ENCODE peak calls at places on chromosomes 1 and 21, in ten cellular contexts. One of them, this sample, is unnamed.

GRCh38 chr1:65177457-65177856 is 29.5 kb downstream of the AK4 start:
- DNase-seq in iPS DF 6.9: no peak
- DNase-seq in PC-9: peak
- DNase-seq in CD4-positive, alpha-beta T cell: no peak
- DNase-seq in ovary: no peak
- DNase-seq in trophoblast cell: peak
- DNase-seq in adrenal gland: no peak
- DNase-seq in heart right ventricle: no peak
- DNase-seq in sigmoid colon: no peak
- DNase-seq in neuronal stem cell: no peak
- DNase-seq in this sample: no peak

GRCh38 chr1:227351443-227351842 is 33.2 kb upstream of the CDC42BPA start:
- DNase-seq in PC-9: no peak
- DNase-seq in heart right ventricle: no peak
- DNase-seq in iPS DF 6.9: no peak
- DNase-seq in sigmoid colon: no peak
- DNase-seq in trophoblast cell: no peak
- DNase-seq in neuronal stem cell: no peak
- DNase-seq in ovary: no peak
- DNase-seq in CD4-positive, alpha-beta T cell: no peak
- DNase-seq in adrenal gland: peak
- DNase-seq in this sample: no peak

GRCh38 chr1:32336963-32337675 is 1.1 kb upstream of the MARCKSL1 start:
- DNase-seq in neuronal stem cell: no peak
- DNase-seq in iPS DF 6.9: no peak
- DNase-seq in adrenal gland: no peak
- DNase-seq in sigmoid colon: no peak
- DNase-seq in ovary: no peak
- DNase-seq in PC-9: peak
- DNase-seq in heart right ventricle: peak
- DNase-seq in trophoblast cell: peak
- DNase-seq in CD4-positive, alpha-beta T cell: no peak
- DNase-seq in this sample: no peak

GRCh38 chr1:112954945-112955677 is 885 bp downstream of the SLC16A1 start:
- DNase-seq in iPS DF 6.9: peak
- DNase-seq in trophoblast cell: peak
- DNase-seq in adrenal gland: peak
- DNase-seq in PC-9: peak
- DNase-seq in heart right ventricle: peak
- DNase-seq in ovary: peak
- DNase-seq in neuronal stem cell: peak
- DNase-seq in sigmoid colon: peak
- DNase-seq in CD4-positive, alpha-beta T cell: peak
- DNase-seq in this sample: no peak

GRCh38 chr21:37176716-37177115 is 90.4 kb downstream of the VPS26C start:
- DNase-seq in ovary: no peak
- DNase-seq in PC-9: peak
- DNase-seq in trophoblast cell: peak
- DNase-seq in heart right ventricle: no peak
- DNase-seq in neuronal stem cell: no peak
- DNase-seq in iPS DF 6.9: no peak
- DNase-seq in adrenal gland: no peak
- DNase-seq in sigmoid colon: no peak
- DNase-seq in CD4-positive, alpha-beta T cell: no peak
- DNase-seq in this sample: no peak

GRCh38 chr1:225933072-225933471 is 7.9 kb downstream of the LEFTY2 start:
- DNase-seq in neuronal stem cell: no peak
- DNase-seq in ovary: no peak
- DNase-seq in PC-9: peak
- DNase-seq in trophoblast cell: no peak
- DNase-seq in CD4-positive, alpha-beta T cell: no peak
- DNase-seq in iPS DF 6.9: no peak
- DNase-seq in adrenal gland: no peak
- DNase-seq in sigmoid colon: no peak
- DNase-seq in heart right ventricle: no peak
- DNase-seq in this sample: no peak

GRCh38 chr1:31811605-31812004 is 4.2 kb downstream of the SPOCD1 start:
- DNase-seq in iPS DF 6.9: no peak
- DNase-seq in CD4-positive, alpha-beta T cell: no peak
- DNase-seq in heart right ventricle: no peak
- DNase-seq in ovary: no peak
- DNase-seq in adrenal gland: no peak
- DNase-seq in neuronal stem cell: peak
- DNase-seq in PC-9: no peak
- DNase-seq in sigmoid colon: no peak
- DNase-seq in trophoblast cell: peak
- DNase-seq in this sample: peak

GRCh38 chr1:172670791-172671190 is 11.9 kb downstream of the FASLG start:
- DNase-seq in neuronal stem cell: no peak
- DNase-seq in CD4-positive, alpha-beta T cell: no peak
- DNase-seq in PC-9: no peak
- DNase-seq in heart right ventricle: no peak
- DNase-seq in ovary: no peak
- DNase-seq in trophoblast cell: no peak
- DNase-seq in sigmoid colon: no peak
- DNase-seq in iPS DF 6.9: no peak
- DNase-seq in adrenal gland: no peak
- DNase-seq in this sample: no peak

GRCh38 chr1:18630511-18631495 is at the start of gene PAX7:
- DNase-seq in CD4-positive, alpha-beta T cell: no peak
- DNase-seq in iPS DF 6.9: no peak
- DNase-seq in PC-9: no peak
- DNase-seq in trophoblast cell: no peak
- DNase-seq in adrenal gland: no peak
- DNase-seq in ovary: no peak
- DNase-seq in sigmoid colon: no peak
- DNase-seq in heart right ventricle: no peak
- DNase-seq in neuronal stem cell: no peak
- DNase-seq in this sample: no peak

GRCh38 chr1:153945131-153945794 is 1.3 kb downstream of the DENND4B start:
- DNase-seq in trophoblast cell: peak
- DNase-seq in heart right ventricle: peak
- DNase-seq in ovary: peak
- DNase-seq in CD4-positive, alpha-beta T cell: peak
- DNase-seq in PC-9: no peak
- DNase-seq in iPS DF 6.9: no peak
- DNase-seq in adrenal gland: peak
- DNase-seq in sigmoid colon: peak
- DNase-seq in neuronal stem cell: no peak
- DNase-seq in this sample: no peak

GRCh38 chr1:116424438-116424837 is 51.4 kb downstream of the ATP1A1 start:
- DNase-seq in sigmoid colon: no peak
- DNase-seq in heart right ventricle: no peak
- DNase-seq in neuronal stem cell: no peak
- DNase-seq in CD4-positive, alpha-beta T cell: no peak
- DNase-seq in adrenal gland: no peak
- DNase-seq in trophoblast cell: no peak
- DNase-seq in ovary: no peak
- DNase-seq in PC-9: no peak
- DNase-seq in iPS DF 6.9: no peak
- DNase-seq in this sample: no peak

GRCh38 chr1:239947789-239948188 is 143.9 kb upstream of the FMN2 start:
- DNase-seq in sigmoid colon: no peak
- DNase-seq in heart right ventricle: no peak
- DNase-seq in ovary: no peak
- DNase-seq in adrenal gland: no peak
- DNase-seq in iPS DF 6.9: no peak
- DNase-seq in CD4-positive, alpha-beta T cell: no peak
- DNase-seq in PC-9: no peak
- DNase-seq in neuronal stem cell: no peak
- DNase-seq in trophoblast cell: no peak
- DNase-seq in this sample: no peak

GRCh38 chr1:232978091-232978634 is 27.8 kb downstream of the NTPCR start:
- DNase-seq in adrenal gland: no peak
- DNase-seq in ovary: no peak
- DNase-seq in neuronal stem cell: no peak
- DNase-seq in PC-9: no peak
- DNase-seq in heart right ventricle: no peak
- DNase-seq in iPS DF 6.9: no peak
- DNase-seq in CD4-positive, alpha-beta T cell: no peak
- DNase-seq in sigmoid colon: no peak
- DNase-seq in trophoblast cell: no peak
- DNase-seq in this sample: no peak
- H3K27ac ChIP-seq in adrenal gland: no peak
- H3K27ac ChIP-seq in ovary: no peak
- H3K27ac ChIP-seq in neuronal stem cell: no peak
- H3K27ac ChIP-seq in PC-9: no peak
- H3K27ac ChIP-seq in heart right ventricle: no peak
- H3K27ac ChIP-seq in iPS DF 6.9: no peak
- H3K27ac ChIP-seq in CD4-positive, alpha-beta T cell: no peak
- H3K27ac ChIP-seq in sigmoid colon: no peak
- H3K27ac ChIP-seq in trophoblast cell: no peak
- H3K27ac ChIP-seq in this sample: no peak

GRCh38 chr1:206651014-206651413 is 15.7 kb downstream of the DYRK3 start:
- DNase-seq in CD4-positive, alpha-beta T cell: no peak
- DNase-seq in ovary: no peak
- DNase-seq in adrenal gland: no peak
- DNase-seq in trophoblast cell: no peak
- DNase-seq in neuronal stem cell: no peak
- DNase-seq in heart right ventricle: no peak
- DNase-seq in PC-9: no peak
- DNase-seq in sigmoid colon: no peak
- DNase-seq in iPS DF 6.9: no peak
- DNase-seq in this sample: no peak

GRCh38 chr1:206651958-206652890 is 16.9 kb downstream of the DYRK3 start:
- DNase-seq in trophoblast cell: no peak
- DNase-seq in PC-9: no peak
- DNase-seq in iPS DF 6.9: no peak
- DNase-seq in ovary: no peak
- DNase-seq in neuronal stem cell: no peak
- DNase-seq in sigmoid colon: no peak
- DNase-seq in adrenal gland: no peak
- DNase-seq in heart right ventricle: no peak
- DNase-seq in CD4-positive, alpha-beta T cell: no peak
- DNase-seq in this sample: no peak

GRCh38 chr1:206647224-206647623 is 11.9 kb downstream of the DYRK3 start:
- DNase-seq in iPS DF 6.9: no peak
- DNase-seq in adrenal gland: no peak
- DNase-seq in PC-9: no peak
- DNase-seq in CD4-positive, alpha-beta T cell: no peak
- DNase-seq in heart right ventricle: no peak
- DNase-seq in sigmoid colon: no peak
- DNase-seq in trophoblast cell: no peak
- DNase-seq in ovary: no peak
- DNase-seq in neuronal stem cell: no peak
- DNase-seq in this sample: no peak

GRCh38 chr1:206646504-206646903 is 11.2 kb downstream of the DYRK3 start:
- DNase-seq in adrenal gland: no peak
- DNase-seq in CD4-positive, alpha-beta T cell: no peak
- DNase-seq in heart right ventricle: no peak
- DNase-seq in iPS DF 6.9: no peak
- DNase-seq in PC-9: no peak
- DNase-seq in neuronal stem cell: no peak
- DNase-seq in ovary: no peak
- DNase-seq in trophoblast cell: no peak
- DNase-seq in sigmoid colon: no peak
- DNase-seq in this sample: no peak

DNA sequence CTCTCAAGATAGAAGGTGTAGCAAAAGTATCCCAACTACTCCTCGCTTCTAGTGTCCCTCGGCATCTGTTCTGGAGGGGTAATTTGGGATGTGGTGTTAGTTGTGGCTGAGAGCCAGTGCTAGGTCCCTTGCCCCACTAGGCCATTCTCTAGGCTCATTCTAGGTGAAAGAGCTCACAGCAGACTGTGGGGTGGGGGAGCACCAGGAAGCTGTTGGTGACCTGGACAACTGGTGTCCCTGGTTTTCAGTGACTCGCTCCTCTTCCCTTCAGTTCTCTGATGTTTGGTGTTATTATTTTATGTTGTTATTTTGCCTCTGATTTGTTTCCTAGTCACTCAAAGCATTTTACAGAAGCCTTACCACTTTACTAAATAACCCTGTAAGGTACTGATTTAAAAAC is 13.9 kb downstream of the DYRK3 start:
- DNase-seq in sigmoid colon: no peak
- DNase-seq in PC-9: peak
- DNase-seq in neuronal stem cell: no peak
- DNase-seq in CD4-positive, alpha-beta T cell: no peak
- DNase-seq in ovary: no peak
- DNase-seq in trophoblast cell: no peak
- DNase-seq in iPS DF 6.9: no peak
- DNase-seq in adrenal gland: no peak
- DNase-seq in heart right ventricle: no peak
- DNase-seq in this sample: no peak
- H3K27ac ChIP-seq in sigmoid colon: no peak
- H3K27ac ChIP-seq in PC-9: peak
- H3K27ac ChIP-seq in neuronal stem cell: no peak
- H3K27ac ChIP-seq in CD4-positive, alpha-beta T cell: no peak
- H3K27ac ChIP-seq in ovary: no peak
- H3K27ac ChIP-seq in trophoblast cell: no peak
- H3K27ac ChIP-seq in iPS DF 6.9: no peak
- H3K27ac ChIP-seq in adrenal gland: no peak
- H3K27ac ChIP-seq in heart right ventricle: peak
- H3K27ac ChIP-seq in this sample: no peak

DNA sequence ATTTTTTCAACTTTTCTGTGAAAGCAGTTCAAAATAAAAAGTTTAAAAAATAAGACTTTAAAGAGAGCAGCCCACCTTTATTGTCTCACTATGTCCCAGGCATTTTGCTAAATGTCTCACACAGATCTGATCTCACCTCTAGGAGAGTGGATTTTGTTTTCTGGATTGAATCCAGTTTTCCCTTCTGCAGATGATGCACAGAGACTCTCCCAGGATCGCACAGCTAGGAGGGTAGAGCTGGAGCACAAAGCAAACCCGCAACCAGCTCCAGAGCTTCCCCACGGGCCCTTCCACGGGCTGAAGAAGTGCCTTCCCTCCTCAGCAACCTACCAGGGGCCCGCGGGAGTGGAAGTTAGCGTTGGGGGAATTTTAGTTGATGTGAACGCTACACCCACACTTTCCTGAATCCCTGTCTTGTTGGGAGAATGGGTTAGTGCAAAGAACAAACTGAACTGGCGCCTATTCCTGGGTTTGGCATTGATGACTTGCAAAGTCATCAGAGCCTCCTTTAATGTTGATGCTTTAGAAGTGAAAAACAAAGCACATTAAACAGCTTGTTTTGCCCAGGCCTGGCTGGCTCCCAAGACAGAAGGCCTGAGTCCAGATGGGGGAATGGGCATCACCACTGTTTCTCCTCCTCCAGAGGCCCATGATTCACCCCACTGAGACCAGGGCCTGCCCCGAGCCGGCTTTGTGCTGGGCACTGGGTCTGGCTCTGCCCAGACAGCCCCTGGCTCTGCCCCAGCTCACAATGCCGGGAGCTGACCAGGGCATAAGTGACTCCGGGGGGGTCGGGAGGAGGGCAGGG is 6.0 kb downstream of the C2CD2 start:
- DNase-seq in PC-9: no peak
- DNase-seq in neuronal stem cell: no peak
- DNase-seq in sigmoid colon: peak
- DNase-seq in trophoblast cell: no peak
- DNase-seq in CD4-positive, alpha-beta T cell: no peak
- DNase-seq in heart right ventricle: no peak
- DNase-seq in iPS DF 6.9: no peak
- DNase-seq in adrenal gland: peak
- DNase-seq in ovary: peak
- DNase-seq in this sample: peak
- H3K27ac ChIP-seq in PC-9: no peak
- H3K27ac ChIP-seq in neuronal stem cell: no peak
- H3K27ac ChIP-seq in sigmoid colon: peak
- H3K27ac ChIP-seq in trophoblast cell: no peak
- H3K27ac ChIP-seq in CD4-positive, alpha-beta T cell: no peak
- H3K27ac ChIP-seq in heart right ventricle: no peak
- H3K27ac ChIP-seq in iPS DF 6.9: no peak
- H3K27ac ChIP-seq in adrenal gland: peak
- H3K27ac ChIP-seq in ovary: peak
- H3K27ac ChIP-seq in this sample: peak

GRCh38 chr1:111193712-111194480 is 6.5 kb downstream of the DENND2D start:
- DNase-seq in PC-9: no peak
- DNase-seq in sigmoid colon: no peak
- DNase-seq in CD4-positive, alpha-beta T cell: no peak
- DNase-seq in heart right ventricle: no peak
- DNase-seq in ovary: no peak
- DNase-seq in neuronal stem cell: no peak
- DNase-seq in iPS DF 6.9: no peak
- DNase-seq in trophoblast cell: peak
- DNase-seq in adrenal gland: no peak
- DNase-seq in this sample: no peak
- H3K27ac ChIP-seq in PC-9: peak
- H3K27ac ChIP-seq in sigmoid colon: peak
- H3K27ac ChIP-seq in CD4-positive, alpha-beta T cell: peak
- H3K27ac ChIP-seq in heart right ventricle: no peak
- H3K27ac ChIP-seq in ovary: no peak
- H3K27ac ChIP-seq in neuronal stem cell: no peak
- H3K27ac ChIP-seq in iPS DF 6.9: no peak
- H3K27ac ChIP-seq in trophoblast cell: peak
- H3K27ac ChIP-seq in adrenal gland: no peak
- H3K27ac ChIP-seq in this sample: no peak

This sample was measured in substantia nigra.